ENCODE peak calls at places on chromosomes 4 and X, in six cellular contexts. O is DND-41, D is SK-N-SH, Q is HCT116, K is GM23248, S is MM.1S. P is an unnamed sample. For H3K4me1 and H3K79me2, the result is how much of the 10 kb centered on the place peaks cover.

GRCh38 chrX:134741801-134742200 is 83.5 kb upstream of the PLAC1 start:
- DNase-seq in D (no peak), S (no peak), Q (no peak), K (no peak), O (no peak), P (no peak)

GRCh38 chr4:52103314-52103713 is 52.2 kb downstream of the SPATA18 start:
- DNase-seq in K (peak), O (no peak), S (no peak), D (peak), Q (no peak), P (no peak)

GRCh38 chrX:70398899-70399298 is 24.2 kb upstream of the GDPD2 start:
- DNase-seq in Q (no peak), D (no peak), K (peak), S (no peak), O (no peak), P (peak)

GRCh38 chr4:52714597-52715254 is 36.5 kb downstream of the ERVMER34-1 start:
- DNase-seq in K (no peak), Q (no peak), S (no peak), O (no peak), D (no peak), P (peak)

GRCh38 chr4:23290656-23291055 is 597.9 kb downstream of the GBA3 start:
- DNase-seq in D (no peak), O (no peak), Q (no peak), K (no peak), S (no peak), P (no peak)

GRCh38 chr4:128386761-128387599 is 99.4 kb upstream of the PGRMC2 start:
- DNase-seq in O (no peak), Q (peak), S (no peak), D (peak), K (peak), P (no peak)

GRCh38 chrX:2498781-2499302 is 1.9 kb downstream of the DHRSX start:
- DNase-seq in D (no peak), O (no peak), Q (no peak), K (peak), S (no peak), P (peak)

GRCh38 chr4:20878806-20879205 is 178.5 kb downstream of the PACRGL start:
- DNase-seq in S (no peak), K (no peak), O (no peak), D (no peak), Q (no peak), P (no peak)

GRCh38 chr4:121784975-121785374 is 16.1 kb upstream of the EXOSC9 start:
- DNase-seq in Q (no peak), D (no peak), S (no peak), K (peak), O (no peak), P (no peak)

GRCh38 chr4:25299476-25300203 is 12.9 kb upstream of the ZCCHC4 start:
- DNase-seq in S (no peak), Q (no peak), O (no peak), K (no peak), D (no peak), P (no peak)

GRCh38 chrX:57904481-57904880 is 5.8 kb downstream of the ZXDA start:
- DNase-seq in D (no peak), K (no peak), Q (no peak), S (no peak), O (no peak), P (no peak)

GRCh38 chrX:39766882-39767281 is 330.9 kb downstream of the BCOR start:
- DNase-seq in O (no peak), S (no peak), Q (no peak), D (peak), K (no peak), P (no peak)

GRCh38 chr4:40933272-40934053 is 183.7 kb downstream of the NSUN7 start:
- DNase-seq in O (no peak), K (no peak), S (no peak), Q (no peak), D (peak), P (no peak)

GRCh38 chrX:74426615-74427014 is 5.3 kb downstream of the SLC16A2 start:
- DNase-seq in Q (no peak), S (no peak), O (no peak), K (no peak), D (no peak), P (no peak)

GRCh38 chrX:48540015-48540350 is 469 bp downstream of the TBC1D25 start:
- DNase-seq in D (peak), S (peak), Q (peak), O (peak), K (peak), P (no peak)

GRCh38 chrX:46447384-46447783 is 97.8 kb downstream of the ZNF674 start:
- DNase-seq in O (no peak), K (peak), D (no peak), Q (no peak), S (no peak), P (no peak)

GRCh38 chr4:122827899-122828601 is 1.4 kb downstream of the FGF2 start:
- DNase-seq in Q (no peak), O (no peak), D (peak), S (peak), K (peak), P (peak)

GRCh38 chr4:10100734-10101216 is 15.8 kb downstream of the WDR1 start:
- DNase-seq in Q (no peak), D (no peak), S (no peak), K (no peak), O (no peak), P (no peak)

GRCh38 chrX:45954026-45954425 is 591.2 kb downstream of the ZNF674 start:
- DNase-seq in D (no peak), S (no peak), Q (no peak), O (no peak), K (no peak), P (no peak)

GRCh38 chr4:29326816-29327215 is 1393.4 kb upstream of the PCDH7 start:
- DNase-seq in K (no peak), S (no peak), D (no peak), O (no peak), Q (no peak), P (no peak)

GRCh38 chr4:36243355-36244256 is 708 bp downstream of the ARAP2 start:
- DNase-seq in K (peak), Q (no peak), O (peak), S (peak), D (peak), P (no peak)

GRCh38 chrX:153495903-153496629 is 1.3 kb downstream of the BGN start:
- DNase-seq in S (no peak), K (peak), Q (no peak), D (no peak), O (no peak), P (no peak)

GRCh38 chrX:69615779-69616519 is at the start of gene EDA:
- DNase-seq in O (no peak), Q (peak), S (peak), D (peak), K (peak), P (peak)

GRCh38 chr4:148289740-148290139 is 152.5 kb downstream of the NR3C2 start:
- DNase-seq in Q (no peak), D (no peak), K (no peak), O (no peak), S (no peak), P (no peak)

GRCh38 chr4:143241892-143242291 is 57.2 kb downstream of the USP38 start:
- DNase-seq in D (no peak), S (no peak), K (peak), O (peak), Q (no peak), P (peak)

GRCh38 chr4:151409470-151410313 is 716 bp downstream of the FHIP1A start:
- DNase-seq in D (peak), S (no peak), Q (peak), K (no peak), O (no peak), P (no peak)
- H2AFZ ChIP-seq in D (peak), S (peak), Q (peak), K (peak), O (no peak), P (peak)

GRCh38 chr4:101321481-101322042 is 25.8 kb downstream of the PPP3CA start:
- DNase-seq in O (no peak), K (peak), S (no peak), D (no peak), Q (no peak), P (no peak)

GRCh38 chr4:101328063-101328602 is 19.2 kb downstream of the PPP3CA start:
- DNase-seq in Q (no peak), S (peak), K (no peak), D (no peak), O (no peak), P (no peak)

GRCh38 chr4:101326586-101326985 is 20.7 kb downstream of the PPP3CA start:
- DNase-seq in Q (no peak), D (no peak), O (no peak), K (no peak), S (no peak), P (no peak)

DNA sequence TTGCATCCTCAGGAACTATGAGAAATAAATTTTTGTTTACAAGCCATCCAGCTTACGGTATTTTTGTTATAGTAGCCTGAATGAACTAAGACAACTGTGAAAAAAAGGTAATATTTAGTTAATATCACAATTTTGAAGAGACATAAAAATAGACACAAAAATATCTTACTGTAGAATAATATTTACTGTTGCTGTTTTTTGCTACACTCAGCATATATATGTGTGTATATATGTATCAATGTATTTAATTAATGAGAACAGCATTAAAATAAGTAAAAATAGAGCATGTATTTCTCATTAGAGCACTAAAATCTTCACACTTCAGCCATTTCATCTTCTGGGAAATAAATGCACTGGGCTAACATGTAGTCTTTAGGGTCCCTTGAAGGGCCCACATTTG is 24.6 kb downstream of the PPP3CA start:
- DNase-seq in O (no peak), Q (no peak), D (no peak), K (no peak), S (no peak), P (no peak)
- H3K4me1 ChIP-seq in O (under half), Q (under half), D (under half), K (under half), S (under half), P (under half)

DNA sequence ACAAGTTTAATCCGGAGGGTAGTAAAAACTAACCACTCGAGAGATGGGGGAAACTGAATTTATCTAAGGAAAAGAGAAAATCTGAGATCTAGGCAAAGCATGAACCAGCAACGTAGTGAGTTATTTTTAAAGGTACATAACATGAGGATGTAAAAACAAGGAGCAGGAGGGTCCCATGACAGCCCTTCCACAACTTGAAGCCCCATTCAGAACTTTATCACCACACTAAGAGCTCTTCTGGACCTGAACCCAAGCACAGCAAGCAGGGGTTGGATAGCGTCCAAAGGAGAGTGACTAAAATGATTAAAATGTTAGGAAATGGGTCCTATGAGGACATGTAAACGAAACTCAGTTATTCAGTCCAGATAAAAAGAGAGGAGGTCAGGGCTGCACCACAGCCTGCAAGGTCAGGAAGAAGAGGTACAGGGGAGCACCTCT is 16.2 kb downstream of the SH3RF1 start:
- DNase-seq in O (no peak), S (no peak), Q (peak), K (peak), D (no peak), P (no peak)
- H3K79me2 ChIP-seq in O (under half), S (under half), Q (half or more), K (half or more), D (half or more), P (under half)

DNA sequence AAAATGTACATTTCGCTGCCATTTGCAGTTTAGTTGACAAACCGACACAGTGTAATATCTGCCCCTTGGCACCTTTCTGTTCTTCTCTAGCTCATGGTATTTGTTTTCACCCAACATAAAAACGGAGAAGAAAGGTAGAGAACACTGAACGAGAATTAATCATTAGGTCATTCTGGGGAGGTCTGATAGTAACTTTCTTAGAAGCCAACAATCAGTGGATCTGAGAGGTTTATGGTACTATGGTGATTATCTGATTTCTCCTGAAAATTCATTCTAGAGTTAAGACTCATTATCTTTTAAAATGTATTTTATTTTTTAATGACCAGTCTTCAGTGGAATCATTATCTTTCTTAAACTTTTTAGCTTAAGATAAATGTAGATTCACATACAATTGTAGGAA is 8.5 kb downstream of the RAPGEF2 start:
- DNase-seq in Q (no peak), O (no peak), K (no peak), D (no peak), S (no peak), P (no peak)
- H2AFZ ChIP-seq in Q (no peak), O (no peak), K (no peak), D (no peak), S (no peak), P (no peak)

GRCh38 chr4:86959588-86960500 is 25.0 kb downstream of the AFF1 start:
- DNase-seq in O (no peak), K (no peak), D (no peak), Q (no peak), S (no peak), P (peak)
- H3K4me1 ChIP-seq in O (half or more), K (under half), D (under half), Q (under half), S (half or more), P (half or more)

DNA sequence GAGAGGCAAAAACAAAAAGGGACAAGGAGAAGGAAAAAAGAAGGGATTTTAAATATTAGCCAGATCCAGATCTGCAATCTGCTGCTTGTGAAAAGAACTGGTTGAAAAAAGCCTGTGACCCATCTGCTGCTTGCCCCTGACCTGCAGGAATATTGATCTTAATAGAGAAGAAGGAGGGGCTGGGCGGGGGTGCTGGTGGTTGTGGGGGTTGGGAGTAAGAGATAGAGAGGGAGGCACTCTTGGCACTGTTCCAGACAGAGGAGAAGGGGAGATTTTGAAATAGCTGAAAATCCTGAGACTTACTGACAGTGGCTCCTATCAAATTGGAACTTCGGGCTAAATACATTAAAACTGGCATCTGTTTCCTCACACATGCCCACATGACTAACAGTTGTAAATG is 1.5 kb downstream of the DCX start:
- DNase-seq in O (no peak), D (peak), K (no peak), Q (no peak), S (no peak), P (no peak)
- H3K79me2 ChIP-seq in O (under half), D (under half), K (under half), Q (under half), S (under half), P (under half)